ENCODE peak calls at places on chromosomes 2 and 18, in five cellular contexts. U is GM13977; C is A549; Y is stimulated activated CD4-positive, alpha-beta T cell treated with anti-CD3 and anti-CD28 coated beads, Interleukin-15, amount 100 ng/mL, for 24 hours; T is NCI-H1092 treated with DMSO at 0.1 percent for 48 hours. R is an unnamed sample.

GRCh38 chr18:33652645-33653044 is 74.6 kb downstream of the ASXL3 start:
- DNase-seq in Y (no peak), T (no peak), U (no peak), C (no peak), R (no peak)

GRCh38 chr2:118865106-118865505 is 17.7 kb upstream of the EN1 start:
- DNase-seq in C (peak; percentile 29), U (peak; percentile 75), Y (no peak), T (peak; percentile 19), R (peak; percentile 20)

GRCh38 chr18:63454497-63454896 is 22.3 kb upstream of the SERPINB5 start:
- DNase-seq in Y (no peak), U (no peak), T (no peak), C (peak; percentile 28), R (no peak)

GRCh38 chr2:109247812-109248211 is 118.8 kb downstream of the SH3RF3 start:
- DNase-seq in U (no peak), T (no peak), Y (no peak), C (no peak), R (no peak)

GRCh38 chr2:112938904-112939303 is 27.9 kb downstream of the IL37 start:
- DNase-seq in T (no peak), U (no peak), C (no peak), Y (no peak), R (no peak)

GRCh38 chr2:178324072-178324471 is 126.9 kb downstream of the PRKRA start:
- DNase-seq in Y (no peak), U (no peak), T (no peak), C (no peak), R (no peak)

GRCh38 chr18:9215221-9215933 is 78.8 kb downstream of the ANKRD12 start:
- DNase-seq in U (no peak), C (no peak), T (no peak), Y (no peak), R (no peak)

GRCh38 chr2:59021786-59022185 is 780.7 kb upstream of the FANCL start:
- DNase-seq in Y (no peak), C (no peak), U (no peak), T (no peak), R (no peak)

GRCh38 chr2:210584834-210585233 is 28.4 kb downstream of the CPS1 start:
- DNase-seq in U (no peak), C (no peak), Y (no peak), T (no peak), R (peak; percentile 0)

GRCh38 chr2:158969717-158970521 is 1.5 kb downstream of the TANC1 start:
- DNase-seq in T (no peak), Y (no peak), C (no peak), U (no peak), R (no peak)

GRCh38 chr2:127220102-127220806 is at the start of gene CYP27C1:
- DNase-seq in T (no peak), C (peak; percentile 28), Y (peak; percentile 25), U (no peak), R (no peak)

GRCh38 chr2:47811668-47812067 is 28.7 kb downstream of the MSH6 start:
- DNase-seq in C (no peak), Y (no peak), T (no peak), U (no peak), R (no peak)

GRCh38 chr2:205273148-205273547 is 409.2 kb upstream of the NRP2 start:
- DNase-seq in U (no peak), Y (no peak), C (no peak), T (no peak), R (no peak)

GRCh38 chr2:27720004-27720551 is 51.4 kb upstream of the MRPL33 start:
- DNase-seq in U (no peak), T (no peak), Y (peak; percentile 78), C (peak; percentile 97), R (peak; percentile 64)

GRCh38 chr2:38499921-38500634 is 102.7 kb downstream of the HNRNPLL start:
- DNase-seq in C (no peak), U (no peak), Y (no peak), T (no peak), R (no peak)

GRCh38 chr2:240946654-240947053 is 40.5 kb downstream of the CROCC2 start:
- DNase-seq in U (no peak), Y (no peak), T (no peak), C (no peak), R (no peak)

GRCh38 chr18:23131693-23132319 is 3.5 kb upstream of the CABLES1 start:
- DNase-seq in T (peak; percentile 77), U (peak; percentile 81), C (peak; percentile 56), Y (peak; percentile 67), R (peak; percentile 47)

GRCh38 chr18:37963837-37964236 is 398.2 kb upstream of the CELF4 start:
- DNase-seq in U (no peak), C (no peak), T (no peak), Y (no peak), R (no peak)

GRCh38 chr2:207815254-207815653 is 45.5 kb upstream of the FZD5 start:
- DNase-seq in U (no peak), C (no peak), T (no peak), Y (no peak), R (no peak)

GRCh38 chr18:58862851-58863538 is 1.7 kb upstream of the ZNF532 start:
- DNase-seq in T (peak; percentile 89), Y (peak; percentile 33), C (peak; percentile 25), U (peak; percentile 72), R (no peak)

GRCh38 chr2:207156451-207157161 is 9.1 kb downstream of the KLF7 start:
- DNase-seq in C (no peak), T (no peak), Y (peak; percentile 49), U (no peak), R (no peak)

GRCh38 chr18:48641981-48642380 is 103.2 kb downstream of the CTIF start:
- DNase-seq in Y (no peak), U (no peak), C (no peak), T (no peak), R (no peak)

GRCh38 chr2:160253440-160254296 is 53.6 kb upstream of the ITGB6 start:
- DNase-seq in C (peak; percentile 33), T (no peak), Y (no peak), U (no peak), R (no peak)